ENCODE peak calls at places on chromosomes 4 and X, in four cellular contexts. M is esophagus muscularis mucosa, Z is fibroblast of mammary gland, E is sigmoid colon. Y is an unnamed sample.

GRCh38 chrX:29299689-29300088 is 712.4 kb downstream of the IL1RAPL1 start:
- DNase-seq in M (no peak), Z (peak; percentile 36), E (no peak), Y (no peak)

GRCh38 chrX:56763556-56764152 is 34.6 kb downstream of the NBDY start:
- DNase-seq in M (no peak), Z (peak; percentile 77), E (peak; percentile 92), Y (no peak)

GRCh38 chr4:128782076-128782715 is 27.3 kb upstream of the JADE1 start:
- DNase-seq in M (no peak), Z (no peak), E (no peak), Y (no peak)

GRCh38 chrX:16465081-16465876 is 184.7 kb upstream of the S100G start:
- DNase-seq in M (no peak), Z (peak; percentile 78), E (no peak), Y (no peak)

GRCh38 chr4:172851534-172851933 is 317.1 kb upstream of the GALNT7 start:
- DNase-seq in M (no peak), Z (peak; percentile 59), E (no peak), Y (no peak)

GRCh38 chr4:53899544-53900274 is 164.7 kb downstream of the CHIC2 start:
- DNase-seq in M (peak; percentile 89), Z (peak; percentile 95), E (no peak), Y (peak; percentile 83)

GRCh38 chr4:121582296-121582695 is 114.5 kb downstream of the ANXA5 start:
- DNase-seq in M (no peak), Z (peak; percentile 22), E (no peak), Y (no peak)

GRCh38 chr4:71978192-71978845 is 53.5 kb upstream of the NPFFR2 start:
- DNase-seq in M (no peak), Z (no peak), E (no peak), Y (no peak)

GRCh38 chr4:113575391-113575790 is 186.1 kb downstream of the CAMK2D start:
- DNase-seq in M (no peak), Z (peak; percentile 65), E (no peak), Y (no peak)

GRCh38 chr4:8583655-8584025 is 3.4 kb downstream of the GPR78 start:
- DNase-seq in M (no peak), Z (no peak), E (peak; percentile 25), Y (no peak)

GRCh38 chr4:46986922-46987638 is 6.3 kb downstream of the GABRA4 start:
- DNase-seq in M (no peak), Z (no peak), E (no peak), Y (no peak)

GRCh38 chr4:54663181-54663580 is 5.4 kb downstream of the KIT start:
- DNase-seq in M (no peak), Z (no peak), E (no peak), Y (no peak)

GRCh38 chr4:136505020-136505419 is 1027.3 kb downstream of the PCDH18 start:
- DNase-seq in M (no peak), Z (no peak), E (no peak), Y (no peak)

GRCh38 chr4:152161676-152162330 is 374.1 kb downstream of the FBXW7 start:
- DNase-seq in M (no peak), Z (no peak), E (no peak), Y (no peak)

GRCh38 chr4:145003675-145004074 is 94.3 kb downstream of the ANAPC10 start:
- DNase-seq in M (no peak), Z (no peak), E (no peak), Y (no peak)

GRCh38 chr4:129583868-129584267 is 487.9 kb downstream of the C4orf33 start:
- DNase-seq in M (no peak), Z (peak; percentile 81), E (no peak), Y (no peak)

GRCh38 chr4:15378055-15378454 is 49.8 kb upstream of the C1QTNF7 start:
- DNase-seq in M (no peak), Z (peak; percentile 64), E (no peak), Y (no peak)

GRCh38 chrX:20951016-20951795 is 423.0 kb upstream of the CNKSR2 start:
- DNase-seq in M (no peak), Z (no peak), E (no peak), Y (no peak)

GRCh38 chr4:180160195-180160985 is 2082.8 kb upstream of the TENM3 start:
- DNase-seq in M (no peak), Z (no peak), E (no peak), Y (no peak)

GRCh38 chrX:73448379-73448778 is 1.5 kb downstream of the CDX4 start:
- DNase-seq in M (no peak), Z (no peak), E (no peak), Y (no peak)

GRCh38 chr4:20809796-20810195 is 109.5 kb downstream of the PACRGL start:
- DNase-seq in M (no peak), Z (no peak), E (no peak), Y (no peak)

GRCh38 chr4:85728471-85728870 is 253.5 kb downstream of the ARHGAP24 start:
- DNase-seq in M (no peak), Z (no peak), E (no peak), Y (no peak)

GRCh38 chr4:82372502-82372873 is 1.3 kb downstream of the HNRNPD start:
- DNase-seq in M (no peak), Z (peak; percentile 25), E (peak; percentile 68), Y (no peak)

GRCh38 chr4:58760737-58761136 is 1650.6 kb upstream of the IGFBP7 start:
- DNase-seq in M (no peak), Z (no peak), E (no peak), Y (no peak)

GRCh38 chrX:120468071-120468470 is 1.0 kb downstream of the LAMP2 start:
- DNase-seq in M (no peak), Z (no peak), E (no peak), Y (no peak)

GRCh38 chrX:102985182-102985581 is 48.1 kb downstream of the RAB40AL start:
- DNase-seq in M (no peak), Z (no peak), E (no peak), Y (peak; percentile 89)

GRCh38 chrX:107894038-107894437 is 68.4 kb downstream of the MID2 start:
- DNase-seq in M (no peak), Z (peak; percentile 69), E (no peak), Y (no peak)

GRCh38 chr4:63620271-63620670 is 789.0 kb downstream of the TECRL start:
- DNase-seq in M (no peak), Z (no peak), E (no peak), Y (no peak)

GRCh38 chr4:66943117-66943516 is 602.2 kb downstream of the CENPC start:
- DNase-seq in M (no peak), Z (no peak), E (no peak), Y (no peak)

GRCh38 chr4:55312491-55313101 is 33.4 kb upstream of the SRD5A3 start:
- DNase-seq in M (no peak), Z (peak; percentile 75), E (peak; percentile 77), Y (peak; percentile 31)

GRCh38 chr4:91984466-91984865 is 319.3 kb upstream of the GRID2 start:
- DNase-seq in M (no peak), Z (no peak), E (no peak), Y (no peak)

GRCh38 chrX:134803060-134803459 is 144.8 kb upstream of the PLAC1 start:
- DNase-seq in M (no peak), Z (no peak), E (no peak), Y (no peak)

GRCh38 chr4:14177987-14178386 is 550.5 kb upstream of the BOD1L1 start:
- DNase-seq in M (no peak), Z (no peak), E (no peak), Y (no peak)

GRCh38 chr4:65450899-65451298 is 219.4 kb downstream of the EPHA5 start:
- DNase-seq in M (no peak), Z (no peak), E (no peak), Y (no peak)

DNA sequence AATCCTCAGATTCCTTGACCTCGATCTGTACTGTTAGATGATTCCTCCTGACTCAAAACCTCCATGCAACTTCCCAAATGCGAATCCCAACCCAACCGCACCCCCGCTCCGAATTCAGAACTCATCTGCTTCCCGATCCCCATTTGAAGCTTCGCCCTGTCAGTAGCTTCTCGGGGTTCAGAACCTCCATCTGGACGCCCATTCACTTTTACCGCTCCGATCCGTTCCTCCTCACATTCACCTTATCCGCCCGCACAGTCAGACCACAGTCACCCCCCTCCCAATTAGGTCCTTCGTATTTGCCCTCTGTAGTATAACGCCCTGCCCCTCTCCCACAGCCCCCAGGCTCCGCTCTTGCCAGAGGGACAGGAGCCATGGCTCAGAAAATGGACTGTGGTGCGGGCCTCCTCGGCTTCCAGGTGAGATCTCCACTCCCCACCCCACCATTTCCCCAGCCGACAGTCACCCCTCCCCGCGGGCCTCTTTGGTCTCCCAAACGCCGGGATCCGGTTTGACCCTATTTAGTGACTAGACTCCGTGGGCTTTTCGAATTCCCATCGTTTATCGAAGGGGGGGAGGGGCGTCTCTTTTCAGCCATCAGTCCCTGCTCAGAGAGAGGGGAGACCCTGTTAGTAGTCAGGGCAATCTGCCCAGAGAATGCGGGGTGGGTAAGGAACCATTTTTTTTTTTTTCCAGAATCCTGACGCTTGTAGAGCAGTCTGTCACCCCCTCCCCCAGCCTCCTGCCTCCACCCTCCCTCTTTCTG is 691 bp downstream of the MAGED1 start:
- DNase-seq in M (no peak), Z (peak; percentile 22), E (peak; percentile 69), Y (no peak)
- TF ChIP-seq CTCF in M (no peak), Z (no peak), E (no peak), Y (no peak)

GRCh38 chr4:175951794-175952193 is 113.8 kb upstream of the WDR17 start:
- DNase-seq in M (no peak), Z (peak; percentile 34), E (no peak), Y (no peak)

GRCh38 chr4:175947117-175947722 is 118.4 kb upstream of the WDR17 start:
- DNase-seq in M (no peak), Z (peak; percentile 44), E (no peak), Y (peak; percentile 2)

DNA sequence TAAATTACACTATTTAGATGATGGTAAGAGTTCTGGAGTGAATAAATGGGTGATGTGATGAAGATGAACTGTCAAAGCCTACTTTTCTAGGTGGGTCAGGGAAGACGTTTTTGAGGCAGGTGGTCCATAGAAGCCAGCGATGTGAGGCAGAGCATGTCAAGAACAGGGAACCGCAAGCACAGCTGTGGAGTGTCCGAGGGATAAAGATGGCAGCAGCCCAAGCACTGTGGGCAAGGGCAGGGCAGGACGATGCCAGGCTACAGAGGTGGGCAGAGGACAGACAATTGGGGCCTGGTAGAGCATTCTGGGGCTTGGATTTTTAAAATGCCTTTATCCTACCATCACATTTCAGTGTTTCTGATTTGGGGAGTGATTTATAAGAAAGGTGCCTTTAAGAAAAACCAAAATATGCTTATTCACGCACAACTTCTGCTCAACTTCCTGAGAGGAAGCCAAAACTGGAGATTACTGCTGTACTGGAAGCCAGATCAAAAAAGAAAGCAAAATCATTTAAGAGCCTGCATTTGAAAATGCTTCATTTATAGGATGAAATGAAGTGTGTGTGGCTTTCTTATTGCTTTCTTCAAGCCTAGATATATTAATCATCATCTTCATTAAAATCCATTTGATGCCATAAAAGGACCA is 119.0 kb upstream of the WDR17 start:
- DNase-seq in M (no peak), Z (peak; percentile 7), E (no peak), Y (no peak)
- TF ChIP-seq CTCF in M (no peak), Z (no peak), E (no peak), Y (no peak)

GRCh38 chr4:184648220-184649025 is 824 bp downstream of the CASP3 start:
- DNase-seq in M (peak; percentile 92), Z (peak; percentile 30), E (peak; percentile 87), Y (no peak)

GRCh38 chr4:184651899-184652298 is 2.4 kb downstream of the PRIMPOL start:
- DNase-seq in M (no peak), Z (no peak), E (no peak), Y (no peak)

GRCh38 chr4:184649026-184649970 is at the start of the genes CASP3 and PRIMPOL:
- DNase-seq in M (peak; percentile 99), Z (peak; percentile 87), E (peak; percentile 98), Y (peak; percentile 76)

GRCh38 chr4:184647391-184648101 is 1.7 kb downstream of the CASP3 start:
- DNase-seq in M (no peak), Z (peak; percentile 54), E (no peak), Y (no peak)

GRCh38 chr4:184649971-184650855 is 675 bp downstream of the PRIMPOL start:
- DNase-seq in M (no peak), Z (peak; percentile 63), E (peak; percentile 66), Y (no peak)
- TF ChIP-seq CTCF in M (no peak), Z (no peak), E (no peak), Y (no peak)

GRCh38 chr4:52201705-52202104 is 150.6 kb downstream of the SPATA18 start:
- DNase-seq in M (no peak), Z (no peak), E (no peak), Y (no peak)
- TF ChIP-seq CTCF in M (no peak), Z (no peak), E (no peak), Y (no peak)

Y was measured in AG09309.